ENCODE peak calls at places on chromosome 4, in four cellular contexts. Y, T, U and F are unnamed samples.

GRCh38 chr4:15075875-15076274 is 73.6 kb downstream of the CPEB2 start:
- ATAC-seq in Y (no peak), U (no peak), T (no peak), F (no peak)

GRCh38 chr4:40157444-40157843 is 39.4 kb upstream of the RHOH start:
- ATAC-seq in U (no peak), T (no peak), Y (no peak), F (no peak)

GRCh38 chr4:168888715-168889215 is 121.3 kb downstream of the CBR4 start:
- ATAC-seq in U (no peak), T (no peak), Y (no peak), F (no peak)

GRCh38 chr4:31360786-31361185 is 640.6 kb downstream of the PCDH7 start:
- ATAC-seq in T (no peak), U (peak; percentile 65), Y (no peak), F (peak; percentile 76)

GRCh38 chr4:87521757-87522374 is 7.3 kb downstream of the SPARCL1 start:
- ATAC-seq in U (no peak), T (peak; percentile 40), Y (peak; percentile 97), F (peak; percentile 52)

GRCh38 chr4:117481742-117482141 is 396.4 kb upstream of the TRAM1L1 start:
- ATAC-seq in U (no peak), Y (no peak), T (no peak), F (no peak)

GRCh38 chr4:165612936-165613335 is 234.1 kb downstream of the CPE start:
- ATAC-seq in T (no peak), Y (no peak), U (no peak), F (no peak)

GRCh38 chr4:26330946-26331345 is 10.1 kb downstream of the RBPJ start:
- ATAC-seq in U (no peak), T (no peak), Y (no peak), F (no peak)

GRCh38 chr4:55617587-55618197 is 18.4 kb downstream of the NMU start:
- ATAC-seq in U (no peak), T (no peak), Y (no peak), F (no peak)

GRCh38 chr4:157076578-157076947 is 613 bp downstream of the GLRB start:
- ATAC-seq in Y (peak; percentile 39), U (no peak), T (no peak), F (no peak)

GRCh38 chr4:32454482-32454881 is 1734.3 kb downstream of the PCDH7 start:
- ATAC-seq in U (no peak), T (no peak), Y (no peak), F (no peak)

GRCh38 chr4:189374176-189374575 is 566.5 kb upstream of the FRG1 start:
- ATAC-seq in T (no peak), U (no peak), Y (no peak), F (no peak)

GRCh38 chr4:52780627-52781354 is 29.6 kb upstream of the ERVMER34-1 start:
- ATAC-seq in U (no peak), T (no peak), Y (peak; percentile 33), F (no peak)

GRCh38 chr4:169745291-169745690 is 12.5 kb downstream of the HPF1 start:
- ATAC-seq in Y (peak; percentile 49), U (no peak), T (no peak), F (no peak)

GRCh38 chr4:120616-121015 is 3.7 kb upstream of the ZNF718 start:
- ATAC-seq in Y (no peak), T (no peak), U (no peak), F (no peak)

GRCh38 chr4:96455045-96455720 is 615.3 kb downstream of the PDHA2 start:
- ATAC-seq in Y (no peak), U (peak; percentile 19), T (no peak), F (no peak)

GRCh38 chr4:10320130-10320529 is 137.1 kb downstream of the ZNF518B start:
- ATAC-seq in T (no peak), Y (no peak), U (no peak), F (no peak)

GRCh38 chr4:147447820-147448219 is 33.1 kb upstream of the EDNRA start:
- ATAC-seq in Y (peak; percentile 37), U (no peak), T (no peak), F (no peak)

GRCh38 chr4:13299343-13299742 is 184.8 kb downstream of the RAB28 start:
- ATAC-seq in T (no peak), Y (no peak), U (no peak), F (no peak)

GRCh38 chr4:86685401-86685800 is 91.3 kb downstream of the PTPN13 start:
- ATAC-seq in U (no peak), Y (no peak), T (no peak), F (peak; percentile 53)

GRCh38 chr4:110071466-110071865 is 126.9 kb downstream of the ELOVL6 start:
- ATAC-seq in T (no peak), Y (no peak), U (no peak), F (no peak)

DNA sequence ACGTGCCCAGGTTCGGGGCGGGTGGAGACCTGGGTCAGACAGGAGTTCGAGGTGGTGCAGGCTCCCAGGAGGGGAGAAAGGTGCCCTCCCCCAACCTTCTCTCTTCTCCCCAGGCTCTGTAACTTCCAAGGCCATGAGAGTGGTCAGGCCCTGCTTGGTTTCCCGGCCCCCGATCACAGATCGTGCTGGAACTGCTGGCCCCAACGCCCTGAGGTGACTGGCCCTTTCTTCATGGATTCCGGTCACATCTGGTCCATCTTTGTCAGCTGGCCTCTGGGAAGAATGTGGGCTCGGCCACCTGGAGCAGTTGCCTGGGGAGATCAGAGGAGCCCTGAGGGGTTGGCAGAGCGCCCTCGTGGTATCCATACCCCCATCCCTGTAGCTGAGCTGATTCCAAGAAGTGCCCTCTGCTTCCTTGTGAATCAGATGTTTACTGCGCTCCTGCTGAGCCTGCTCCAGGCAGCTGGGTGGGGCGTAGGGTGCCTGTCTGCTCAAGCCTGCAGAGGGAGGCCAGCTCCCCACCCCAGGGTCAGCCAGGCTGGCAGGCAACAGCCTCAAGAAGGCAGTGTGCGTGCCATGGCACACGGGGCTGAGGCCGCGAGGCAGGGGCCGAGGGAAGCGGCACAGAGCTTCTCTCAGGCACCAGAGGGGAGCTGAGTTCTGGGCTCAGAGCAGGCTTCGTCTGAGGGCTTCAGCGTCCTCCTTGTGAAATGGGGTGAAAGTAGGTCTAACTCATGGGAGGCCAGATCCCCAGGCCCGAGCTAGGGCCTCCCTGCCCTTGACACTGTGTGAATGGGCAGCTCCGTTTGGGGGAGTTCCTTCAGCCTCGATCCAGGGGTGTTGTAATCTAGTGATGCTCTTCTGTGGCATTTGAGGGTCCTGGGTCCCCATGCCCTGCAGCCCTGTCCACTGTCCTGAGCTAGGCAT is 3.6 kb downstream of the SH3BP2 start:
- ATAC-seq in Y (peak; percentile 46), U (no peak), T (no peak), F (no peak)
- H3K27ac ChIP-seq in Y (no peak overlapping the region), U (peak overlapping the region; percentile 94), T (no peak overlapping the region), F (peak overlapping the region; percentile 77)

GRCh38 chr4:186424745-186425144 is 130.6 kb downstream of the MTNR1A start:
- ATAC-seq in U (no peak), Y (no peak), T (no peak), F (no peak)
- H3K4me1 ChIP-seq in U (no peaks in the 10 kb centered on the region), Y (no peaks in the 10 kb centered on the region), T (no peaks in the 10 kb centered on the region), F (no peaks in the 10 kb centered on the region)

GRCh38 chr4:37073226-37073840 is 171.2 kb upstream of the NWD2 start:
- ATAC-seq in Y (no peak), T (no peak), U (no peak), F (no peak)
- H3K4me3 ChIP-seq in Y (peak overlapping the region; percentile 47), T (no peak overlapping the region), U (no peak overlapping the region), F (no peak overlapping the region)

GRCh38 chr4:4288098-4288497 is 1.9 kb downstream of the LYAR start:
- ATAC-seq in Y (no peak), T (no peak), U (no peak), F (no peak)

GRCh38 chr4:4289575-4289929 is 402 bp downstream of the LYAR start:
- ATAC-seq in U (no peak), T (peak; percentile 17), Y (peak; percentile 29), F (peak; percentile 11)

GRCh38 chr4:4289055-4289454 is 899 bp downstream of the LYAR start:
- ATAC-seq in T (no peak), U (no peak), Y (no peak), F (no peak)

GRCh38 chr4:4281787-4282186 is 8.2 kb downstream of the LYAR start:
- ATAC-seq in Y (no peak), T (no peak), U (no peak), F (no peak)

GRCh38 chr4:4284827-4285618 is 4.9 kb downstream of the LYAR start:
- ATAC-seq in Y (peak; percentile 31), U (no peak), T (no peak), F (no peak)
- H3K27ac ChIP-seq in Y (no peak overlapping the region), U (no peak overlapping the region), T (no peak overlapping the region), F (no peak overlapping the region)

GRCh38 chr4:143188325-143189088 is 3.8 kb downstream of the USP38 start:
- ATAC-seq in Y (no peak), U (no peak), T (no peak), F (no peak)
- H3K4me1 ChIP-seq in Y (peaks cover 21% of the 10 kb centered on the region), U (peaks cover 47% of the 10 kb centered on the region), T (no peaks in the 10 kb centered on the region), F (peaks cover 5% of the 10 kb centered on the region)

DNA sequence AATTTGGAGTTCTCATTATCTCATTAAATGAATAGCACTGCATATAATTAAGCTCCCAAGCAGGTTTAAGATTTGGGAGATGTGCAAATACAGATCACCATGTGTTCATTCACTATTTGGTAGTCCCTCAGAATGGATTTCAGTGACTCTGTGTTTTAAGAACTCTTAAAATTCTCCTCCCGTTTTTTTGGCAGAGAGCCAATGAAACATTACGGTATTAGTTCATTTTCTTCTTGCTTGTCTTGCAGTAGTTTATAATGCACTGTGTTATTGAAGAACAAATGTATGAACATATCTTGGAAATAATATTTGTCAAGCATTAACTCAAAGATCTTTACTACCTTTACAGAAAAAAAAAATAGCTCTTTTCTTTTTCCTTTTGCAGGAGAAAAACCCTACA is 32.7 kb downstream of the KLF3 start:
- ATAC-seq in Y (no peak), U (no peak), T (no peak), F (no peak)
- H3K4me3 ChIP-seq in Y (no peak overlapping the region), U (no peak overlapping the region), T (no peak overlapping the region), F (no peak overlapping the region)